ENCODE peak calls at places on chromosome 1, in nine cellular contexts. S, F, K, I, C, Z, U, E and W are unnamed samples. For H3K27me3 and H3K36me3, the result is how much of the 10 kb centered on the place peaks cover.

GRCh38 chr1:28507247-28507645 is 1.4 kb downstream of the RCC1 start:
- DNase-seq in S (no peak), F (no peak), K (peak), I (peak), C (no peak), Z (no peak), U (no peak), E (no peak), W (no peak)

GRCh38 chr1:152252157-152252556 is 28.2 kb upstream of the HRNR start:
- DNase-seq in S (peak), F (no peak), K (peak), I (no peak), C (no peak), Z (peak), U (no peak), E (no peak), W (peak)

GRCh38 chr1:192860478-192861185 is 51.8 kb downstream of the RGS2 start:
- DNase-seq in S (no peak), F (no peak), K (no peak), I (no peak), C (no peak), Z (no peak), U (no peak), E (no peak), W (no peak)

GRCh38 chr1:225866061-225866844 is 15.9 kb downstream of the TMEM63A start:
- DNase-seq in S (no peak), F (peak), K (peak), I (no peak), C (no peak), Z (peak), U (no peak), E (no peak), W (peak)

GRCh38 chr1:234996245-234996757 is 132.3 kb downstream of the TOMM20 start:
- DNase-seq in S (no peak), F (no peak), K (no peak), I (no peak), C (no peak), Z (no peak), U (no peak), E (no peak), W (no peak)

GRCh38 chr1:244319283-244320132 is 132.2 kb downstream of the ADSS2 start:
- DNase-seq in S (peak), F (peak), K (peak), I (no peak), C (no peak), Z (peak), U (no peak), E (no peak), W (peak)

GRCh38 chr1:226787071-226787470 is 48.0 kb upstream of the ITPKB start:
- DNase-seq in S (no peak), F (no peak), K (no peak), I (no peak), C (no peak), Z (no peak), U (no peak), E (no peak), W (no peak)

GRCh38 chr1:200624679-200625335 is 4.3 kb upstream of the KIF14 start:
- DNase-seq in S (no peak), F (no peak), K (peak), I (no peak), C (peak), Z (no peak), U (no peak), E (no peak), W (no peak)

GRCh38 chr1:46900401-46900800 is 40.9 kb downstream of the CYP4A11 start:
- DNase-seq in S (no peak), F (no peak), K (no peak), I (no peak), C (no peak), Z (no peak), U (no peak), E (no peak), W (no peak)

GRCh38 chr1:210222288-210223006 is 10.1 kb upstream of the SERTAD4 start:
- DNase-seq in S (no peak), F (no peak), K (no peak), I (peak), C (no peak), Z (peak), U (no peak), E (peak), W (no peak)

GRCh38 chr1:167517535-167518330 is 596 bp downstream of the CD247 start:
- DNase-seq in S (no peak), F (no peak), K (peak), I (no peak), C (no peak), Z (no peak), U (no peak), E (peak), W (peak)

GRCh38 chr1:206541236-206541833 is 34.0 kb downstream of the RASSF5 start:
- DNase-seq in S (no peak), F (no peak), K (no peak), I (no peak), C (no peak), Z (no peak), U (no peak), E (no peak), W (no peak)

GRCh38 chr1:109827466-109827865 is 63.7 kb upstream of the EPS8L3 start:
- DNase-seq in S (peak), F (no peak), K (peak), I (no peak), C (no peak), Z (no peak), U (no peak), E (no peak), W (no peak)

GRCh38 chr1:20322081-20322824 is 31.6 kb downstream of the VWA5B1 start:
- DNase-seq in S (no peak), F (peak), K (peak), I (no peak), C (no peak), Z (peak), U (no peak), E (no peak), W (peak)

GRCh38 chr1:234647245-234647644 is 37.3 kb upstream of the IRF2BP2 start:
- DNase-seq in S (no peak), F (no peak), K (no peak), I (no peak), C (no peak), Z (no peak), U (no peak), E (no peak), W (no peak)

GRCh38 chr1:226541631-226542622 is 6.6 kb upstream of the STUM start:
- DNase-seq in S (no peak), F (no peak), K (no peak), I (no peak), C (no peak), Z (no peak), U (peak), E (no peak), W (no peak)

GRCh38 chr1:99771522-99771921 is 5.1 kb upstream of the FRRS1 start:
- DNase-seq in S (no peak), F (no peak), K (no peak), I (no peak), C (no peak), Z (no peak), U (no peak), E (no peak), W (no peak)

GRCh38 chr1:30318864-30319718 is 404.3 kb downstream of the MATN1 start:
- DNase-seq in S (no peak), F (no peak), K (no peak), I (no peak), C (no peak), Z (no peak), U (no peak), E (no peak), W (no peak)

GRCh38 chr1:167936930-167937708 is at the start of gene MPC2:
- DNase-seq in S (peak), F (peak), K (peak), I (peak), C (peak), Z (peak), U (peak), E (peak), W (peak)

GRCh38 chr1:208083016-208083714 is 161.0 kb downstream of the PLXNA2 start:
- DNase-seq in S (no peak), F (no peak), K (no peak), I (peak), C (no peak), Z (no peak), U (no peak), E (no peak), W (no peak)

GRCh38 chr1:190474587-190475305 is 2.9 kb downstream of the BRINP3 start:
- DNase-seq in S (no peak), F (peak), K (no peak), I (peak), C (no peak), Z (no peak), U (no peak), E (no peak), W (no peak)

GRCh38 chr1:67535474-67535873 is 105.3 kb upstream of the SERBP1 start:
- DNase-seq in S (peak), F (peak), K (peak), I (peak), C (peak), Z (peak), U (peak), E (peak), W (peak)

GRCh38 chr1:58888776-58889341 is 105.0 kb upstream of the JUN start:
- DNase-seq in S (peak), F (peak), K (peak), I (no peak), C (no peak), Z (no peak), U (no peak), E (no peak), W (no peak)

GRCh38 chr1:159663547-159663946 is 50.8 kb downstream of the CRP start:
- DNase-seq in S (no peak), F (no peak), K (no peak), I (no peak), C (no peak), Z (no peak), U (no peak), E (no peak), W (no peak)

GRCh38 chr1:15510611-15511405 is 13.2 kb downstream of the CASP9 start:
- DNase-seq in S (no peak), F (peak), K (peak), I (no peak), C (no peak), Z (no peak), U (no peak), E (no peak), W (no peak)

GRCh38 chr1:184682956-184683355 is 71.7 kb downstream of the EDEM3 start:
- DNase-seq in S (no peak), F (no peak), K (no peak), I (no peak), C (no peak), Z (no peak), U (no peak), E (no peak), W (no peak)
- H3K27me3 ChIP-seq in S (under half), F (under half), K (under half), I (under half), C (under half), Z (under half), U (under half), E (under half), W (under half)

GRCh38 chr1:8874230-8875201 is 4.0 kb downstream of the ENO1 start:
- DNase-seq in S (no peak), F (peak), K (peak), I (no peak), C (no peak), Z (no peak), U (no peak), E (no peak), W (no peak)
- H3K36me3 ChIP-seq in S (half or more), F (half or more), K (half or more), I (under half), C (under half), Z (under half), U (under half), E (half or more), W (half or more)

DNA sequence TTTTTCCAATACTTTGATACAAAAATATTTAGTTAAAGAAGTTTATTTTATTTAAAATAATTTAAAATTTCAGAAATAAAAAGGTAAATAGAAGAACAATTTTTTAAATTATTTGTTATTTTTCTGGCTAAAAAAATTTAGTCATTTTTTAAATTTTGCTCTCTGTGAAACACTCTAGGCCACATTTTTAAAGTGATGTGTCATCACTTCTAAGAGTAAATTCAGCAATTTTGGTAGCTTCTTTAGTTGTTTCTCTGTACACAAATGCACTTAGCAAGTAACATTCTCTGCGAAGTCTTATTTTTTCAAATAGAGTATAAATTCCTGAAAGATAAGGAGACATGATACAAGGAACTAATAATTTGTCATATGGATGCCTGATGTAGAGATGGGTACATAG is 760.0 kb upstream of the PRMT6 start:
- DNase-seq in S (no peak), F (no peak), K (no peak), I (no peak), C (no peak), Z (no peak), U (no peak), E (no peak), W (no peak)
- H3K27me3 ChIP-seq in S (under half), F (under half), K (under half), I (under half), C (under half), Z (under half), U (under half), E (under half), W (under half)

GRCh38 chr1:11019971-11020370 is 7.5 kb downstream of the TARDBP start:
- DNase-seq in S (no peak), F (no peak), K (no peak), I (no peak), C (no peak), Z (no peak), U (no peak), E (no peak), W (no peak)
- H3K36me3 ChIP-seq in S (half or more), F (half or more), K (half or more), I (half or more), C (under half), Z (half or more), U (under half), E (half or more), W (half or more)

DNA sequence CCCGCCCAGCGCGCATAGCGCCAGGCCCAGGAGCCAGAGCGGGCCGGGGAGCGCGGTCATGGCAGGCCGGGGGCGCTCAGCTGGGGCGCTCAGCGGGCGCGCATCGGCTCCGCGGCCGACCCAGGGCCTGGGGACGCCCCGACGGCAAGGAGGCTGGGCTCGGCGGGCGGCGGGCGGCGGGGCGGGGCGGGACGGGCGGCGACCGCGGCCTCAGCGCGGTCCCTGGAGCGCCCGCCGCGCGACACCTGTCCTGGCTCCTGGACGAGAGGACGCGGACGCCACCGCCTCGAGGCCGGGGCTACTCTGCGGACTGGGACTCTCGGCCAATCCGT is 273 bp downstream of the BMP8B start:
- DNase-seq in S (no peak), F (no peak), K (no peak), I (no peak), C (no peak), Z (no peak), U (no peak), E (no peak), W (no peak)
- H3K27me3 ChIP-seq in S (under half), F (half or more), K (under half), I (half or more), C (under half), Z (under half), U (under half), E (under half), W (under half)

GRCh38 chr1:161801955-161802354 is 35.8 kb downstream of the ATF6 start:
- DNase-seq in S (no peak), F (no peak), K (no peak), I (peak), C (peak), Z (peak), U (no peak), E (no peak), W (no peak)
- H3K36me3 ChIP-seq in S (under half), F (under half), K (under half), I (under half), C (under half), Z (under half), U (under half), E (half or more), W (under half)

GRCh38 chr1:150003826-150004225 is 6.7 kb downstream of the OTUD7B start:
- DNase-seq in S (no peak), F (no peak), K (peak), I (no peak), C (no peak), Z (no peak), U (no peak), E (no peak), W (no peak)

GRCh38 chr1:150002217-150002616 is 8.3 kb downstream of the OTUD7B start:
- DNase-seq in S (no peak), F (no peak), K (no peak), I (no peak), C (no peak), Z (no peak), U (no peak), E (no peak), W (no peak)

GRCh38 chr1:149997585-149998262 is 12.8 kb downstream of the OTUD7B start:
- DNase-seq in S (no peak), F (no peak), K (no peak), I (no peak), C (no peak), Z (no peak), U (no peak), E (no peak), W (no peak)

GRCh38 chr1:150005606-150006005 is 4.9 kb downstream of the OTUD7B start:
- DNase-seq in S (no peak), F (no peak), K (no peak), I (no peak), C (no peak), Z (no peak), U (no peak), E (no peak), W (no peak)

GRCh38 chr1:150001415-150001814 is 9.1 kb downstream of the OTUD7B start:
- DNase-seq in S (no peak), F (no peak), K (no peak), I (no peak), C (no peak), Z (peak), U (no peak), E (no peak), W (no peak)
- H3K27me3 ChIP-seq in S (under half), F (under half), K (under half), I (under half), C (under half), Z (under half), U (under half), E (under half), W (under half)